ENCODE peak calls at places on chromosome 16, in six cellular contexts. One of them, this sample, is unnamed.

GRCh38 chr16:61471737-61472136 is 564.5 kb downstream of the CDH8 start:
- DNase-seq in tibial nerve: no peak
- DNase-seq in sigmoid colon: no peak
- DNase-seq in transverse colon: no peak
- DNase-seq in stomach: no peak
- DNase-seq in SK-N-SH: no peak
- DNase-seq in this sample: no peak

GRCh38 chr16:59356709-59357108 is 622.6 kb upstream of the GOT2 start:
- DNase-seq in tibial nerve: no peak
- DNase-seq in SK-N-SH: no peak
- DNase-seq in stomach: no peak
- DNase-seq in sigmoid colon: no peak
- DNase-seq in transverse colon: no peak
- DNase-seq in this sample: no peak

GRCh38 chr16:85524630-85525463 is 88.3 kb upstream of the GSE1 start:
- DNase-seq in tibial nerve: peak; percentile 22
- DNase-seq in transverse colon: no peak
- DNase-seq in sigmoid colon: peak; percentile 81
- DNase-seq in stomach: peak; percentile 53
- DNase-seq in SK-N-SH: peak; percentile 71
- DNase-seq in this sample: no peak

GRCh38 chr16:4116328-4117249 is at the start of gene ADCY9:
- DNase-seq in transverse colon: peak; percentile 82
- DNase-seq in tibial nerve: peak; percentile 40
- DNase-seq in stomach: peak; percentile 80
- DNase-seq in sigmoid colon: peak; percentile 85
- DNase-seq in SK-N-SH: peak; percentile 100
- DNase-seq in this sample: peak; percentile 73

GRCh38 chr16:50451951-50452508 is 83.2 kb upstream of the BRD7 start:
- DNase-seq in SK-N-SH: no peak
- DNase-seq in transverse colon: no peak
- DNase-seq in sigmoid colon: peak; percentile 38
- DNase-seq in stomach: no peak
- DNase-seq in tibial nerve: no peak
- DNase-seq in this sample: no peak

GRCh38 chr16:4882633-4883285 is 35.5 kb downstream of the UBN1 start:
- DNase-seq in sigmoid colon: no peak
- DNase-seq in stomach: peak; percentile 69
- DNase-seq in transverse colon: no peak
- DNase-seq in SK-N-SH: peak; percentile 62
- DNase-seq in tibial nerve: peak; percentile 23
- DNase-seq in this sample: no peak

GRCh38 chr16:23388786-23389185 is 64.2 kb downstream of the COG7 start:
- DNase-seq in tibial nerve: no peak
- DNase-seq in SK-N-SH: no peak
- DNase-seq in sigmoid colon: peak; percentile 45
- DNase-seq in stomach: no peak
- DNase-seq in transverse colon: no peak
- DNase-seq in this sample: no peak

GRCh38 chr16:81447383-81448101 is 2.9 kb downstream of the CMIP start:
- DNase-seq in stomach: peak; percentile 47
- DNase-seq in SK-N-SH: no peak
- DNase-seq in transverse colon: peak; percentile 55
- DNase-seq in tibial nerve: no peak
- DNase-seq in sigmoid colon: no peak
- DNase-seq in this sample: no peak

GRCh38 chr16:5078626-5079025 is 7.0 kb downstream of the ALG1 start:
- DNase-seq in SK-N-SH: no peak
- DNase-seq in stomach: no peak
- DNase-seq in tibial nerve: no peak
- DNase-seq in transverse colon: no peak
- DNase-seq in sigmoid colon: no peak
- DNase-seq in this sample: no peak

GRCh38 chr16:66539628-66540469 is 10.1 kb downstream of the TK2 start:
- DNase-seq in tibial nerve: no peak
- DNase-seq in stomach: no peak
- DNase-seq in SK-N-SH: no peak
- DNase-seq in transverse colon: no peak
- DNase-seq in sigmoid colon: no peak
- DNase-seq in this sample: no peak

GRCh38 chr16:46830417-46830901 is 521 bp downstream of the C16orf87 start:
- DNase-seq in tibial nerve: no peak
- DNase-seq in stomach: peak; percentile 46
- DNase-seq in sigmoid colon: no peak
- DNase-seq in SK-N-SH: no peak
- DNase-seq in transverse colon: peak; percentile 48
- DNase-seq in this sample: peak; percentile 40

GRCh38 chr16:8173111-8173644 is 417.1 kb downstream of the TMEM114 start:
- DNase-seq in sigmoid colon: no peak
- DNase-seq in tibial nerve: peak; percentile 22
- DNase-seq in SK-N-SH: peak; percentile 67
- DNase-seq in transverse colon: peak; percentile 68
- DNase-seq in stomach: peak; percentile 71
- DNase-seq in this sample: peak; percentile 20

GRCh38 chr16:72355561-72355960 is 183.6 kb upstream of the PMFBP1 start:
- DNase-seq in sigmoid colon: no peak
- DNase-seq in SK-N-SH: no peak
- DNase-seq in transverse colon: no peak
- DNase-seq in stomach: no peak
- DNase-seq in tibial nerve: no peak
- DNase-seq in this sample: no peak

GRCh38 chr16:80806957-80807356 is 2.6 kb upstream of the CDYL2 start:
- DNase-seq in SK-N-SH: no peak
- DNase-seq in sigmoid colon: no peak
- DNase-seq in transverse colon: no peak
- DNase-seq in stomach: no peak
- DNase-seq in tibial nerve: no peak
- DNase-seq in this sample: no peak

GRCh38 chr16:4318171-4318910 is 2.5 kb downstream of the GLIS2 start:
- DNase-seq in stomach: no peak
- DNase-seq in transverse colon: no peak
- DNase-seq in tibial nerve: no peak
- DNase-seq in SK-N-SH: no peak
- DNase-seq in sigmoid colon: no peak
- DNase-seq in this sample: peak; percentile 51

GRCh38 chr16:4976079-4976478 is 17.9 kb downstream of the SEC14L5 start:
- DNase-seq in SK-N-SH: no peak
- DNase-seq in sigmoid colon: no peak
- DNase-seq in stomach: no peak
- DNase-seq in tibial nerve: no peak
- DNase-seq in transverse colon: no peak
- DNase-seq in this sample: no peak

GRCh38 chr16:68590201-68590994 is 51.3 kb downstream of the ZFP90 start:
- DNase-seq in transverse colon: peak; percentile 66
- DNase-seq in tibial nerve: no peak
- DNase-seq in sigmoid colon: no peak
- DNase-seq in stomach: peak; percentile 74
- DNase-seq in SK-N-SH: peak; percentile 91
- DNase-seq in this sample: peak; percentile 86

GRCh38 chr16:870856-871561 is 70.5 kb upstream of the GNG13 start:
- DNase-seq in transverse colon: peak; percentile 19
- DNase-seq in tibial nerve: no peak
- DNase-seq in SK-N-SH: no peak
- DNase-seq in stomach: no peak
- DNase-seq in sigmoid colon: peak; percentile 64
- DNase-seq in this sample: no peak

GRCh38 chr16:17117906-17118577 is 352.7 kb downstream of the XYLT1 start:
- DNase-seq in stomach: no peak
- DNase-seq in tibial nerve: no peak
- DNase-seq in sigmoid colon: no peak
- DNase-seq in SK-N-SH: no peak
- DNase-seq in transverse colon: no peak
- DNase-seq in this sample: no peak

GRCh38 chr16:2532494-2533141 is 1.4 kb upstream of the CEMP1 start:
- DNase-seq in stomach: peak; percentile 88
- DNase-seq in transverse colon: peak; percentile 91
- DNase-seq in sigmoid colon: peak; percentile 92
- DNase-seq in tibial nerve: peak; percentile 71
- DNase-seq in SK-N-SH: peak; percentile 71
- DNase-seq in this sample: peak; percentile 73

GRCh38 chr16:66070140-66070887 is 296.2 kb upstream of the CDH5 start:
- DNase-seq in sigmoid colon: peak; percentile 92
- DNase-seq in stomach: peak; percentile 41
- DNase-seq in tibial nerve: peak; percentile 52
- DNase-seq in transverse colon: peak; percentile 52
- DNase-seq in SK-N-SH: no peak
- DNase-seq in this sample: peak; percentile 81

GRCh38 chr16:72131036-72131435 is 37.4 kb downstream of the DHX38 start:
- DNase-seq in stomach: no peak
- DNase-seq in SK-N-SH: no peak
- DNase-seq in transverse colon: no peak
- DNase-seq in tibial nerve: no peak
- DNase-seq in sigmoid colon: no peak
- DNase-seq in this sample: no peak

GRCh38 chr16:1244881-1245280 is 4.4 kb downstream of the TPSAB1 start:
- DNase-seq in transverse colon: no peak
- DNase-seq in SK-N-SH: no peak
- DNase-seq in tibial nerve: no peak
- DNase-seq in sigmoid colon: peak; percentile 59
- DNase-seq in stomach: no peak
- DNase-seq in this sample: no peak

GRCh38 chr16:21940570-21940969 is 12.6 kb upstream of the UQCRC2 start:
- DNase-seq in SK-N-SH: no peak
- DNase-seq in transverse colon: no peak
- DNase-seq in tibial nerve: no peak
- DNase-seq in sigmoid colon: no peak
- DNase-seq in stomach: no peak
- DNase-seq in this sample: no peak

GRCh38 chr16:7372095-7372494 is 39.5 kb downstream of the RBFOX1 start:
- DNase-seq in transverse colon: no peak
- DNase-seq in tibial nerve: no peak
- DNase-seq in SK-N-SH: no peak
- DNase-seq in stomach: no peak
- DNase-seq in sigmoid colon: no peak
- DNase-seq in this sample: no peak

GRCh38 chr16:87829123-87829980 is 40.0 kb downstream of the SLC7A5 start:
- DNase-seq in stomach: no peak
- DNase-seq in transverse colon: no peak
- DNase-seq in tibial nerve: no peak
- DNase-seq in sigmoid colon: no peak
- DNase-seq in SK-N-SH: no peak
- DNase-seq in this sample: no peak

GRCh38 chr16:87831421-87832136 is 37.7 kb downstream of the SLC7A5 start:
- DNase-seq in transverse colon: no peak
- DNase-seq in stomach: no peak
- DNase-seq in tibial nerve: no peak
- DNase-seq in SK-N-SH: no peak
- DNase-seq in sigmoid colon: no peak
- DNase-seq in this sample: no peak

GRCh38 chr16:87830673-87831420 is 38.5 kb downstream of the SLC7A5 start:
- DNase-seq in stomach: no peak
- DNase-seq in sigmoid colon: no peak
- DNase-seq in SK-N-SH: no peak
- DNase-seq in transverse colon: no peak
- DNase-seq in tibial nerve: no peak
- DNase-seq in this sample: no peak

GRCh38 chr16:87828071-87828971 is 41.0 kb downstream of the SLC7A5 start:
- DNase-seq in tibial nerve: no peak
- DNase-seq in sigmoid colon: no peak
- DNase-seq in transverse colon: no peak
- DNase-seq in stomach: peak; percentile 86
- DNase-seq in SK-N-SH: no peak
- DNase-seq in this sample: no peak

GRCh38 chr16:87829988-87830672 is 39.2 kb downstream of the SLC7A5 start:
- DNase-seq in stomach: no peak
- DNase-seq in SK-N-SH: no peak
- DNase-seq in sigmoid colon: no peak
- DNase-seq in tibial nerve: no peak
- DNase-seq in transverse colon: no peak
- DNase-seq in this sample: no peak
- TF ChIP-seq EP300 in stomach: no peak
- TF ChIP-seq EP300 in SK-N-SH: no peak
- TF ChIP-seq EP300 in sigmoid colon: no peak
- TF ChIP-seq EP300 in tibial nerve: no peak
- TF ChIP-seq EP300 in transverse colon: no peak
- TF ChIP-seq EP300 in this sample: no peak

DNA sequence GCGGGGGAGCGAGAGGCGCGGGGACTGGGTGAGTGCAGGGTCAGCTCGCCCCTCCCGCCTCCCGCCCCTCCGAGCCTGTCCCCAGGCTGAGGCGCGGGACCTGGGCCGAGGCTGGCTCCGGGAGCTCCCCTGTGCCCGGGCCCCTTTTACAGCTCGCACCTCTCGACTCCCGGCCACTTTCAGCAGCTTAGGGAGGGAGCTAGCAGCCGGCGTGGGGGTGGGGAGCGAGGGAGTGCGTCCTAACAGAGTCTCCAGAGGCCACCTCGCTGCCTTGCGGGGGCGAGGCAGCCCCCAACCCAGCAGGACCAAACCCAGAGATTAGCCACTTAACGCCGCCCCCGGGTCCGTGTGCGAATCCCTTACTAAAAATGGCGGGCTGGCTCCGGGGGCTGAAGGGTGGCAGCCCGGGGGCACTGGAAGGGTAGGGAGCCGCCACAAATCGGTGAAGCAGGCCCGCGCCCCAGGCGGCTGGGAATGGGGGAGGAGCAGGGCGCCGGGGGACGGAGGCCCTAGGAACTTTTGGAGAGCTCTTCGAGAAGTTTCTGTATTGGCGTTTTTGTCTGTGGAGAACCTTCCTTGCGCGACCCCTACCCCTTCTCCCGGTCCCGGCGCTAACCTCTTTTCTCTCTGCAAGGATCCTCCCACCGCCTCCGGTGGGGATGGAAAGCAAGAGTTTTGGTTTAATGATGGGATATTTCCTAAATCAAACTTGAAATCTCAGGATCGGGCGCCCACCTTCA is 601 bp upstream of the IRX3 start:
- DNase-seq in tibial nerve: no peak
- DNase-seq in sigmoid colon: no peak
- DNase-seq in transverse colon: no peak
- DNase-seq in SK-N-SH: no peak
- DNase-seq in stomach: no peak
- DNase-seq in this sample: no peak
- H3K4me1 ChIP-seq in tibial nerve: peaks cover 76% of the 10 kb centered on the region
- H3K4me1 ChIP-seq in sigmoid colon: no peaks in the 10 kb centered on the region
- H3K4me1 ChIP-seq in transverse colon: peaks cover 61% of the 10 kb centered on the region
- H3K4me1 ChIP-seq in SK-N-SH: no peaks in the 10 kb centered on the region
- H3K4me1 ChIP-seq in stomach: peaks cover 67% of the 10 kb centered on the region
- H3K4me1 ChIP-seq in this sample: peaks cover 1% of the 10 kb centered on the region

DNA sequence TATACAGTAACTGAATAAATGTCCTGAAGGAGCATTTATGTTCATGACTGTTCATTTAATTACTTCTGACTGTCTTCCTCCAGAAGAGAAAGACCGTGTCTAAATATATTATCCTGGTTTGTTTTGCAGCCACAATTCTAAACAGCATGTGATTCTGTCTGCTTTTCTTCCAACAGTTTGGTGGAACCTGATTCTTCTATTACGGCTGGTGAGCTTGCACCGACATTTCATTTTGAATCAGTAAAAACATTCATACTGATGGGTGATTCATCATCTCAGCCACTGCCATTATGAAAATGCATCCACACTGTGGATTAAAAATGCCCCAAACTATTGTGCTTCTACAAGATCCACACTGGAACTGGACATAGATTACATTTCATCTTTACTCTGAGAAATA is 16.9 kb downstream of the KNOP1 start:
- DNase-seq in stomach: no peak
- DNase-seq in tibial nerve: no peak
- DNase-seq in transverse colon: no peak
- DNase-seq in SK-N-SH: no peak
- DNase-seq in sigmoid colon: no peak
- DNase-seq in this sample: no peak
- H3K36me3 ChIP-seq in stomach: peaks cover 13% of the 10 kb centered on the region
- H3K36me3 ChIP-seq in tibial nerve: no peaks in the 10 kb centered on the region
- H3K36me3 ChIP-seq in transverse colon: peaks cover 7% of the 10 kb centered on the region
- H3K36me3 ChIP-seq in SK-N-SH: peaks cover 50% of the 10 kb centered on the region
- H3K36me3 ChIP-seq in sigmoid colon: peaks cover 27% of the 10 kb centered on the region
- H3K36me3 ChIP-seq in this sample: no peaks in the 10 kb centered on the region

GRCh38 chr16:53048139-53048915 is 4.4 kb downstream of the CHD9NB start:
- DNase-seq in SK-N-SH: no peak
- DNase-seq in transverse colon: peak; percentile 53
- DNase-seq in stomach: no peak
- DNase-seq in tibial nerve: no peak
- DNase-seq in sigmoid colon: peak; percentile 17
- DNase-seq in this sample: no peak
- TF ChIP-seq EP300 in SK-N-SH: no peak
- TF ChIP-seq EP300 in transverse colon: no peak
- TF ChIP-seq EP300 in stomach: no peak
- TF ChIP-seq EP300 in tibial nerve: no peak
- TF ChIP-seq EP300 in sigmoid colon: no peak
- TF ChIP-seq EP300 in this sample: no peak